ENCODE peak calls at places on chromosomes 7 and 10, in seven cellular contexts. K is SK-N-SH, F is HepG2, A is A549, V is K562, W is IMR-90, E is GM12878. I is an unnamed sample.

GRCh38 chr7:150974468-150975391 is 3.4 kb downstream of the KCNH2 start:
- DNase-seq in K (peak; percentile 82), F (no peak), A (peak; percentile 44), V (peak; percentile 98), W (peak; percentile 25), E (no peak), I (peak; percentile 72)

GRCh38 chr10:11760151-11760550 is 18.0 kb downstream of the ECHDC3 start:
- DNase-seq in K (no peak), F (no peak), A (no peak), V (no peak), W (no peak), E (no peak), I (no peak)

GRCh38 chr10:23192396-23192740 is 256 bp downstream of the PTF1A start:
- DNase-seq in K (no peak), F (no peak), A (no peak), V (no peak), W (no peak), E (no peak), I (no peak)

GRCh38 chr7:40015790-40016296 is 65.8 kb downstream of the CDK13 start:
- DNase-seq in K (peak; percentile 41), F (peak; percentile 14), A (peak; percentile 14), V (no peak), W (peak; percentile 35), E (peak; percentile 62), I (no peak)

GRCh38 chr10:93518531-93518930 is 22.1 kb downstream of the CEP55 start:
- DNase-seq in K (peak; percentile 9), F (no peak), A (no peak), V (no peak), W (no peak), E (no peak), I (no peak)

GRCh38 chr10:130062201-130062600 is 48.4 kb downstream of the C10orf143 start:
- DNase-seq in K (no peak), F (no peak), A (no peak), V (no peak), W (no peak), E (no peak), I (no peak)

GRCh38 chr10:131246089-131246488 is 65.4 kb downstream of the TCERG1L start:
- DNase-seq in K (no peak), F (no peak), A (no peak), V (no peak), W (no peak), E (no peak), I (no peak)

GRCh38 chr7:19051767-19052375 is 65.6 kb downstream of the TWIST1 start:
- DNase-seq in K (peak; percentile 37), F (peak; percentile 5), A (peak; percentile 35), V (peak; percentile 48), W (peak; percentile 38), E (no peak), I (peak; percentile 64)

GRCh38 chr7:6057316-6058128 is 26.3 kb downstream of the ANKRD61 start:
- DNase-seq in K (no peak), F (peak; percentile 57), A (no peak), V (no peak), W (no peak), E (no peak), I (no peak)

GRCh38 chr7:46993396-46993795 is 588.5 kb downstream of the TNS3 start:
- DNase-seq in K (no peak), F (no peak), A (no peak), V (no peak), W (peak; percentile 30), E (no peak), I (no peak)

DNA sequence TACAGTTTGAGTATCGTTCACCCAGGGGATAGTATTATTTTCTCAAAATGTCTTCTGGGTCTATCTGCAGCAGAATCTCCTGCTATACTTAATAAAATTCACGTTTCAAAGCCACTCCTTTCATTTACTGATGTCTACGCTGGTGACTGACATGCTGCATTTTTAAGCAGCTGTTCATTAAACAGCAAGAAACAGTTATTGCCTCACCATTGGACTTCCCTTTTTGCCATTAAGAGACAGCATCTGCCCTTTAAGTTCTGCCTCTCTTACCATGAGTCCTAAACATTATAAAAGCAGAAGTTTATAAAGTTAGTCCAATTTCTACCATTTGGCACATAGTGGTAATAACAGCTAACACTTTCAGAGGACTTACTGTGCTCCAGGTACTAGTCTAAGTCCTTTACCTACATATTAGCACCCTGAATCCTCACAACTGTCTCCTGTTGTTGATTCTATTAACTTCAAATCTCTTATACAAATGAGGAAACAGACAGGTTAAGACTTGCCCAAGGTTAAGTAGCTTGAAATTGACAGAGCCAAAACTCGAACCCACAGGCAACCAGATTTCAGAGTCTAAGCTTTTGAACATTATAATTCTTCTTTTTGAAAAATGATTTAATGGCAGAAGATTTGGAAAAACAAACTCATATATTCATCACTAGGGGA is 169.5 kb downstream of the SNX13 start:
- DNase-seq in K (no peak), F (no peak), A (no peak), V (no peak), W (no peak), E (no peak), I (no peak)
- TF ChIP-seq RFX5 in K (no peak), F (no peak), A (no peak), V (no peak), W (no peak), E (no peak), I (no peak)

DNA sequence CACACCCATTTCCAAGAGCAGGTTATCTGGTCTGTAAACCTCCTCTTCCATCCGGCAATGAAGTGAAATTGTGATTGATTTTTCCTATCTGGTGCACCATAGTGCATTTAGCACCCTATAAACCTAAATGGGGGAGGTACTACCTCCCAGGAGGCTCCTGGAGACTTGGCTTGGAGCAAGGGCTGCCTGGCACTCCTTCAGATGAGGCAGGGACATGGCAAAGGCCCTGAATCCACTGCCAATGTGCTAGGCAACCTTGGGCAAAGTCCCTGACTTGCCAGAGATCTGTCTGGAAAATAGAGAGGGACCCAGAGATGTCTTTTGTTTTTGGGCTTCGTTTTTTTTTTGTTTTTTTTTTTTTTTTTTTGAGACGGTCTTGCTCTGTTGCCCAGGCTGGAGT is 6.7 kb upstream of the GRID1 start:
- DNase-seq in K (no peak), F (no peak), A (no peak), V (no peak), W (no peak), E (no peak), I (no peak)
- TF ChIP-seq RFX5 in K (no peak), F (no peak), A (no peak), V (no peak), W (no peak), E (no peak), I (no peak)

GRCh38 chr10:86206216-86206615 is 160.4 kb downstream of the GRID1 start:
- DNase-seq in K (no peak), F (no peak), A (no peak), V (no peak), W (no peak), E (no peak), I (no peak)

GRCh38 chr10:86205761-86206145 is 160.8 kb downstream of the GRID1 start:
- DNase-seq in K (no peak), F (no peak), A (no peak), V (no peak), W (no peak), E (no peak), I (no peak)

GRCh38 chr10:86205086-86205760 is 161.4 kb downstream of the GRID1 start:
- DNase-seq in K (no peak), F (no peak), A (no peak), V (no peak), W (no peak), E (no peak), I (no peak)

GRCh38 chr10:86203162-86203905 is 163.3 kb downstream of the GRID1 start:
- DNase-seq in K (no peak), F (peak; percentile 7), A (peak; percentile 10), V (peak; percentile 10), W (peak; percentile 10), E (no peak), I (peak; percentile 82)

DNA sequence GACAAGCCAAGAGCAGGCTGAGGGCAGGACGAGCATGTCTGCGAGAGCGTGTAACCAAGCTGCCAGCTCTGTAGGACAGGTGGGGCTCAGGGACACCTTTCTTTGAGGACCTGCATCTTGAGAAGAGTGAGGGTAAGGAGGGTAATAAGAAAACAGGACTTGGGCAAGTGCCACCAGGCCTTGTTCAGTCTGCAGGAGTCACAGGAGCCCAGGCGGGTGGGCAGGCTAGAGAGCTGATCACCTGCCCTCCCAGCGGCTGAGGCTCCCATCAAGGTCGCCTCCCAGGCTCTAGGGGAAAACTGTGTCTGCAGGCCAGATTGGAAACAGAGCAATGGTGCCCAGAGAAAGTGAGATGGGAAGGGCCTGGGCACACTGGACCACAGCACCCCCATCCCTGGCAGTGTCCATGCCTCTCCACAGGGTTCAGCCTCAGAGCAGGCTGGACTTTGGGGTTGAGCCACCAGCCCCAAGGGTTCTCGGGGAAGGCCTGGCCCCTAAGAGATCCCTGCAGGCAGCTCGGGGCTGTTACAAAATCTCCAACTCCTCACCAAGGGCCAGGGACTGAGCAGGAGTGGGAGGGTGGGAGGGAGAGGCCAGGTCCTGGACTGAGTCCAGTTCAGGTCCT is 162.1 kb downstream of the GRID1 start:
- DNase-seq in K (no peak), F (no peak), A (no peak), V (no peak), W (no peak), E (no peak), I (no peak)
- TF ChIP-seq RFX5 in K (no peak), F (no peak), A (no peak), V (no peak), W (no peak), E (no peak), I (no peak)

GRCh38 chr10:123746927-123747326 is 80.8 kb downstream of the GPR26 start:
- DNase-seq in K (no peak), F (no peak), A (no peak), V (no peak), W (no peak), E (no peak), I (no peak)
- TF ChIP-seq RFX5 in K (no peak), F (no peak), A (no peak), V (no peak), W (no peak), E (no peak), I (no peak)

GRCh38 chr7:29115130-29115529 is 31.2 kb downstream of the CPVL start:
- DNase-seq in K (no peak), F (no peak), A (no peak), V (no peak), W (no peak), E (no peak), I (no peak)

GRCh38 chr7:29119538-29119937 is 26.8 kb downstream of the CPVL start:
- DNase-seq in K (no peak), F (no peak), A (no peak), V (no peak), W (no peak), E (no peak), I (no peak)

GRCh38 chr7:29116361-29116760 is 30.0 kb downstream of the CPVL start:
- DNase-seq in K (no peak), F (peak; percentile 69), A (no peak), V (no peak), W (no peak), E (no peak), I (no peak)

GRCh38 chr7:29115753-29116152 is 30.6 kb downstream of the CPVL start:
- DNase-seq in K (no peak), F (no peak), A (no peak), V (no peak), W (no peak), E (no peak), I (no peak)

GRCh38 chr7:29116801-29117200 is 29.5 kb downstream of the CPVL start:
- DNase-seq in K (no peak), F (no peak), A (no peak), V (no peak), W (no peak), E (no peak), I (no peak)
- TF ChIP-seq RFX5 in K (no peak), F (no peak), A (no peak), V (no peak), W (no peak), E (no peak), I (no peak)

GRCh38 chr7:891291-891690 is 14.9 kb downstream of the GET4 start:
- DNase-seq in K (no peak), F (no peak), A (no peak), V (no peak), W (no peak), E (no peak), I (no peak)
- TF ChIP-seq RFX5 in K (no peak), F (no peak), A (no peak), V (no peak), W (no peak), E (no peak), I (no peak)

I was measured in H1.